ENCODE peak calls at places on chromosomes 6 and 20, in five cellular contexts. A is astrocyte of the spinal cord, W is heart left ventricle, X is ascending aorta, I is Panc1. Q is an unnamed sample.

GRCh38 chr6:57267586-57268293 is 45.6 kb upstream of the RAB23 start:
- DNase-seq in A (peak), W (peak), X (peak), I (peak), Q (peak)

GRCh38 chr6:75735491-75736186 is 13.4 kb upstream of the MYO6 start:
- DNase-seq in A (peak), W (no peak), X (no peak), I (no peak), Q (no peak)

GRCh38 chr6:169972736-169973135 is 221.3 kb downstream of the ERMARD start:
- DNase-seq in A (no peak), W (peak), X (no peak), I (no peak), Q (no peak)

GRCh38 chr6:53233309-53233708 is 84.7 kb upstream of the GCM1 start:
- DNase-seq in A (peak), W (no peak), X (no peak), I (no peak), Q (no peak)

GRCh38 chr20:14406495-14406894 is 69.1 kb upstream of the FLRT3 start:
- DNase-seq in A (no peak), W (no peak), X (no peak), I (peak), Q (peak)

GRCh38 chr20:51613576-51613975 is 71.1 kb upstream of the NFATC2 start:
- DNase-seq in A (no peak), W (no peak), X (no peak), I (no peak), Q (no peak)

GRCh38 chr20:40897177-40897700 is 131.4 kb upstream of the TOP1 start:
- DNase-seq in A (peak), W (no peak), X (no peak), I (no peak), Q (peak)

GRCh38 chr6:166025149-166025898 is 142.3 kb downstream of the TBXT start:
- DNase-seq in A (peak), W (no peak), X (no peak), I (no peak), Q (no peak)

GRCh38 chr20:46102940-46103339 is 13.2 kb upstream of the NCOA5 start:
- DNase-seq in A (no peak), W (no peak), X (no peak), I (no peak), Q (no peak)

GRCh38 chr6:88048556-88048955 is 915 bp downstream of the SPACA1 start:
- DNase-seq in A (no peak), W (no peak), X (no peak), I (no peak), Q (no peak)

GRCh38 chr6:136252441-136252840 is 2.3 kb upstream of the MTFR2 start:
- DNase-seq in A (no peak), W (no peak), X (no peak), I (no peak), Q (no peak)

GRCh38 chr6:136250686-136251008 is 536 bp upstream of the MTFR2 start:
- DNase-seq in A (no peak), W (no peak), X (no peak), I (no peak), Q (no peak)

GRCh38 chr6:136249811-136250685 is at the start of gene MTFR2:
- DNase-seq in A (peak), W (peak), X (peak), I (peak), Q (peak)

GRCh38 chr6:136249336-136249735 is 775 bp downstream of the MTFR2 start:
- DNase-seq in A (no peak), W (no peak), X (no peak), I (no peak), Q (no peak)

DNA sequence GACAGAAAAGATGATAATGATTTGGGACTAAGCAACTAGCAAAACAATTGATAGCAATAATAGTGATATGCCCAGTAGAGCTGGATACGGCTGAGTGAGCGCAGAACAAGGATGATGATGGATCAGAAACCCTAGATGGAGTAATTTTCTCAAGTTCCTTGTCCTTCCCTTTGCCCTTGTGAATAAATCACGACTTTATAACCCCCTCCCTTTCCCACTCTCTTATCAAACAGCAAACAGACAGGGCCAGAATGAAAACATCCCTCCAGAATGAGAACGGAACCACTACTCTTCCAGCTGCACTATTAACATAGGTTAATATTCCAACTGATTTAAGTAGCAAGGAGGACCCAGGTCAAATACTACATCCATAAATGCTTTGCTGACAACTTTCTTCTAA is 1.3 kb upstream of the MTFR2 start:
- DNase-seq in A (no peak), W (no peak), X (no peak), I (no peak), Q (no peak)
- H3K4me3 ChIP-seq in A (no peak), W (no peak), X (no peak), I (peak), Q (no peak)

DNA sequence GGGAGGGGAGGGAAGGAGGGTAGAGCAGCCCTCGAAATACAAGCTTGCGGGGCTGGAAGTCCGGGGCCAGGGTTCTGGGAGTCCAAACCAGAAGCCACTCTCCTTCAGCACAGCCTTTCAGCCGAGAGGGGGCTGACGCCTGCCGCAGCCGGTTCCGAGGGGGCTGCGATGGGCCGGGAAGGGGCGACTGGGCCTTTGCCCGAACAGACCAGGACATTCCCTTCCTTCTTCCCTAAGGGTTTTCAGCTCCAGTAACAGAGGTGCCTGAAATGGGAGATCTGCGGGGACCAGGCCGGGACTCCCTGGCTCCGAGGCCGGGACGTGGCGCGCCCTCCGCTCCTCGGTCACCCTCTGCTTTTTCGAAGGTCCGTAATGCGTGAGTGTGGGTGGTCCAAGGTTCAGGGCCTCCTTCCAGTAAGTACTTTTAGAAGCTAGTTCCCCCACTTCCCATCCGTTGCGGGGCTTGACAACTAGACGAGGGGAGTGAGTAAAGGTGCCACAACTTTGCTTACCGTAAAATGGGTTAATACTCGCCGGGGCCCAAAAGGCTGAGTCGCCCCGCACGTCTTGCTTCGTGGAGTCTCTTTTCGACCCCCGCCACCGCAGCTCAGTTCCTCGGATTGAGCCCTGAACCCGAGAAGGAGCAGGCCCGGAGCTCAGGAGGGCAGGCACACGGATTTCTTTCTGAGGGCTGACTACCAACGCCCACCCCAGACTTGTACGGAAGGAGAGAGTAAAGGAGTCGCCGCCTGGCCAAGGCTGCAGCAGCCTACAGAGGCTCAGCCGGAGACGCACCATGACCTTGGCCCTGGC is 2.9 kb upstream of the OLIG3 start:
- DNase-seq in A (no peak), W (no peak), X (no peak), I (no peak), Q (no peak)
- H3K4me3 ChIP-seq in A (no peak), W (peak), X (peak), I (peak), Q (no peak)

DNA sequence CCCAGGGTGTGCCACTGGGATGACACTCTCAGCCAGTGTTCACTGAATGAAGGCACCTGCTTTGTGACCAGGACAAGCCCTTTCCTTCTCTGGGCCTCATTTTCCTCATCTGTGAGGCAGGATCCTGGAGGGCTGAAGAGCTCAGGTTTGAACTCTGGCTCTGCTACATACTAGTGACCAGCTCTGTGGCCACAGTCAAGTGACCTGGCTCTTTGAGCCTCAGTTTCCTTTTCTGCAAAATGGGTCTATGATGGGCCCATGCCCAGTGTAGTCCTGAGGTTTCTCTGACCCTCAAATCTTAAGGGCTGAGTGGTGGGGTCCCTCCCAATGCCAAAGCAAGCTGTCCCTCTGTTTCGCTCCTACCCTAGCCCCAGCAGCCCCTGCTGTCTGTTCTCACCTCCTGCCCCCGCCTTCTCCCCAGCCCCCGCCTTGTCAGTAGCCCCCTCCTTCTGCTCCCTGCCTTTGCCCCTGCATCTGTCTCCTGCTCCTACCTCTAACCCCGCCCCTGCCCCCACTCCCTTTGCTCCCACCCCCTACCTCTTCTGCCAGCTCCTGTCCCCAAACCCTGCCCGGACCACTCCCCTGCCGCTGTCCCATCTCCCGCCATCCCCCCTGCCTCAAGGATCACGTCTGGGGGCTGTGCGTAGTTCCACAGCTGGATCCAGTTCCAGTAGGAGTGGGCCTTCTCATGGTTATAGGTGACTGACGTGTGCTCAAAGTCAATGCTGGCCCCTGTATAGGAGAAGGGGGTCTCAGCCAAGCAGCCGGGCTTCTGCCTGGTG is 17.0 kb downstream of the SUN5 start:
- DNase-seq in A (no peak), W (no peak), X (no peak), I (no peak), Q (no peak)
- H3K4me3 ChIP-seq in A (no peak), W (no peak), X (no peak), I (no peak), Q (no peak)

GRCh38 chr6:132512342-132512637 is 626 bp downstream of the STX7 start:
- DNase-seq in A (no peak), W (no peak), X (no peak), I (no peak), Q (no peak)

GRCh38 chr6:132512638-132513632 is at the start of gene STX7:
- DNase-seq in A (peak), W (peak), X (peak), I (peak), Q (peak)

GRCh38 chr6:132511159-132511835 is 1.6 kb downstream of the STX7 start:
- DNase-seq in A (no peak), W (no peak), X (no peak), I (no peak), Q (no peak)

GRCh38 chr6:132513821-132514545 is 1.1 kb upstream of the STX7 start:
- DNase-seq in A (no peak), W (no peak), X (no peak), I (no peak), Q (no peak)

DNA sequence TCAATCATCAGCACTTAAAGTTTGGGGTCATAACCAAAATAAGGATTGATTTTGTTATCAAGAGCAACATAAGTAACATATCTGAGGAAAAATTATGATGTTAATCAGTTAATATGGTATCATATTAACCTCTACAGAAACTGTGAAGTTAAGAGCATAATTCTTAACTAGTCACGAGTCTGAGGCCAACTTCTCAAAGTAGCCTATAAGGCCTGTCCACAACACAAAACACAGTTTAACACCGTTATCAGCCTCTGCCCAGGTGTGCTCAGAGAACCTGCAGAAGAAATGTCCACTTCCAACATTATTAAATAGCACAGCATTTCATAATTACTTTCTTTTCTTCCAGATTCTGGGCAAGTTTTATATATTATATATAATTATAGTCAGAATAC is 1.1 kb downstream of the STX7 start:
- DNase-seq in A (no peak), W (no peak), X (no peak), I (no peak), Q (no peak)
- H3K4me3 ChIP-seq in A (peak), W (peak), X (peak), I (peak), Q (peak)

GRCh38 chr6:27130668-27131428 is 116.7 kb upstream of the PRSS16 start:
- DNase-seq in A (no peak), W (no peak), X (no peak), I (no peak), Q (no peak)
- H3K4me3 ChIP-seq in A (peak), W (peak), X (peak), I (peak), Q (peak)

GRCh38 chr6:148365037-148365436 is 22.4 kb downstream of the SASH1 start:
- DNase-seq in A (no peak), W (no peak), X (no peak), I (no peak), Q (no peak)

GRCh38 chr6:148367418-148368024 is 24.9 kb downstream of the SASH1 start:
- DNase-seq in A (peak), W (peak), X (peak), I (no peak), Q (no peak)

GRCh38 chr6:148359228-148359627 is 16.6 kb downstream of the SASH1 start:
- DNase-seq in A (no peak), W (no peak), X (no peak), I (no peak), Q (no peak)

GRCh38 chr6:148370171-148370570 is 27.5 kb downstream of the SASH1 start:
- DNase-seq in A (no peak), W (no peak), X (no peak), I (no peak), Q (no peak)

GRCh38 chr6:148364056-148364844 is 21.6 kb downstream of the SASH1 start:
- DNase-seq in A (peak), W (no peak), X (no peak), I (no peak), Q (peak)
- H3K4me3 ChIP-seq in A (no peak), W (no peak), X (no peak), I (no peak), Q (no peak)

Q was measured in AG09309.